ENCODE peak calls at places on chromosomes 2 and 18, in ten cellular contexts. V is mesenteric fat pad; D is activated T-helper 1 cell treated with Interleukin-2 at 50 U/mL for 16 hours; T is stimulated activated CD4-positive, alpha-beta T cell treated with anti-CD3 and anti-CD28 coated beads, Interleukin-12 subunit alpha, Interleukin-12 subunit beta, amount 100 ng/mL, for 4 hours; P is NT2/D1; U is iris pigment epithelial cell; J is LoVo; G is AG10803; F is CD8-positive, alpha-beta memory T cell; C is heart left ventricle. N is an unnamed sample.

GRCh38 chr2:64646007-64646880 is 7.5 kb downstream of the SERTAD2 start:
- DNase-seq in D (peak; percentile 73), U (peak; percentile 61), F (peak; percentile 76), V (peak; percentile 95), J (peak; percentile 70), G (peak; percentile 68), T (peak; percentile 90), C (peak; percentile 80), P (peak; percentile 66), N (peak; percentile 85)

GRCh38 chr2:25369439-25369838 is 27.7 kb upstream of the DNMT3A start:
- DNase-seq in C (no peak), T (no peak), P (no peak), J (no peak), D (no peak), U (no peak), G (no peak), F (no peak), V (peak; percentile 28), N (no peak)

GRCh38 chr2:27720004-27720551 is 51.4 kb upstream of the MRPL33 start:
- DNase-seq in F (no peak), J (peak; percentile 76), P (no peak), D (no peak), C (peak; percentile 77), G (peak; percentile 86), U (peak; percentile 93), T (peak; percentile 47), V (peak; percentile 88), N (peak; percentile 94)

GRCh38 chr2:174577967-174578589 is 19.5 kb downstream of the WIPF1 start:
- DNase-seq in V (no peak), G (peak; percentile 82), F (peak; percentile 41), P (no peak), C (no peak), D (no peak), T (peak; percentile 38), U (peak; percentile 79), J (no peak), N (peak; percentile 81)

GRCh38 chr2:98543214-98543613 is 65.1 kb downstream of the COA5 start:
- DNase-seq in G (no peak), F (no peak), D (no peak), P (no peak), J (no peak), T (no peak), C (no peak), V (no peak), U (no peak), N (no peak)

GRCh38 chr2:120901213-120901612 is 165.5 kb downstream of the GLI2 start:
- DNase-seq in G (no peak), V (no peak), J (no peak), P (no peak), T (no peak), C (peak; percentile 11), F (no peak), D (no peak), U (no peak), N (no peak)

GRCh38 chr2:208466133-208466919 is 59.7 kb downstream of the PTH2R start:
- DNase-seq in D (no peak), G (peak; percentile 1), C (no peak), V (no peak), F (no peak), U (peak; percentile 18), P (peak; percentile 55), J (peak; percentile 31), T (no peak), N (peak; percentile 31)

GRCh38 chr18:29449424-29449823 is 1272.5 kb upstream of the CDH2 start:
- DNase-seq in P (no peak), C (no peak), V (no peak), U (peak; percentile 66), T (no peak), G (peak; percentile 49), J (no peak), F (no peak), D (no peak), N (peak; percentile 59)

GRCh38 chr2:239049421-239050251 is 201.8 kb downstream of the TWIST2 start:
- DNase-seq in D (no peak), T (no peak), G (peak; percentile 28), V (no peak), F (no peak), P (no peak), C (peak; percentile 7), J (no peak), U (peak; percentile 63), N (peak; percentile 24)

GRCh38 chr18:46867471-46868170 is 49.7 kb downstream of the PIAS2 start:
- DNase-seq in U (no peak), D (no peak), F (no peak), J (no peak), C (no peak), P (no peak), G (peak; percentile 4), T (no peak), V (no peak), N (no peak)

GRCh38 chr2:189580662-189581353 is at the start of gene SLC40A1:
- DNase-seq in P (peak; percentile 44), C (peak; percentile 89), F (peak; percentile 19), T (peak; percentile 66), J (peak; percentile 69), U (peak; percentile 48), V (peak; percentile 95), G (peak; percentile 49), D (peak; percentile 65), N (peak; percentile 59)

GRCh38 chr2:3667151-3667631 is 9.2 kb downstream of the ALLC start:
- DNase-seq in V (peak; percentile 78), G (no peak), F (no peak), C (no peak), T (no peak), J (no peak), U (no peak), P (no peak), D (no peak), N (peak; percentile 33)

GRCh38 chr2:190250421-190250820 is 69.2 kb downstream of the HIBCH start:
- DNase-seq in F (no peak), J (no peak), P (no peak), G (no peak), T (no peak), U (no peak), C (no peak), V (no peak), D (no peak), N (no peak)

GRCh38 chr2:216596234-216596985 is 36.8 kb upstream of the IGFBP2 start:
- DNase-seq in F (no peak), T (no peak), U (peak; percentile 81), C (no peak), D (no peak), P (no peak), G (peak; percentile 95), J (no peak), V (no peak), N (peak; percentile 79)

GRCh38 chr2:239932881-239933735 is 92.0 kb downstream of the NDUFA10 start:
- DNase-seq in V (peak; percentile 62), J (no peak), D (no peak), U (no peak), C (no peak), P (no peak), G (no peak), T (no peak), F (no peak), N (no peak)

GRCh38 chr2:41836944-41837343 is 210.9 kb upstream of the PKDCC start:
- DNase-seq in U (peak; percentile 43), G (peak; percentile 28), D (no peak), P (peak; percentile 38), J (peak; percentile 57), F (peak; percentile 3), C (no peak), V (no peak), T (no peak), N (peak; percentile 75)

GRCh38 chr2:42800461-42800962 is 8.1 kb upstream of the HAAO start:
- DNase-seq in D (no peak), G (no peak), P (no peak), F (no peak), U (no peak), J (no peak), C (no peak), T (no peak), V (peak; percentile 35), N (no peak)

GRCh38 chr2:146602856-146603255 is 1242.0 kb upstream of the ACVR2A start:
- DNase-seq in F (no peak), T (no peak), V (no peak), U (peak; percentile 48), J (no peak), P (no peak), G (no peak), C (no peak), D (no peak), N (peak; percentile 13)

GRCh38 chr2:105541189-105542050 is 142.6 kb upstream of the FHL2 start:
- DNase-seq in G (no peak), F (no peak), U (no peak), D (no peak), C (no peak), P (no peak), J (peak; percentile 52), T (no peak), V (peak; percentile 51), N (no peak)

GRCh38 chr2:240451108-240451611 is 15.7 kb downstream of the GPC1 start:
- DNase-seq in F (no peak), G (no peak), C (peak; percentile 49), V (no peak), P (no peak), U (no peak), T (no peak), J (no peak), D (no peak), N (no peak)

GRCh38 chr2:241854342-241855244 is 4.1 kb downstream of the PDCD1 start:
- DNase-seq in G (no peak), F (no peak), V (peak; percentile 78), C (peak; percentile 67), P (no peak), U (peak; percentile 23), T (no peak), J (no peak), D (no peak), N (no peak)

GRCh38 chr2:85355521-85355920 is 952 bp downstream of the ELMOD3 start:
- DNase-seq in C (no peak), P (no peak), T (no peak), J (no peak), G (no peak), F (no peak), V (no peak), U (no peak), D (no peak), N (no peak)

GRCh38 chr2:150598383-150598782 is 110.9 kb upstream of the RND3 start:
- DNase-seq in C (no peak), T (no peak), V (no peak), P (no peak), U (no peak), G (peak; percentile 29), J (no peak), F (no peak), D (no peak), N (no peak)

GRCh38 chr2:193074933-193075332 is 880.2 kb upstream of the TMEFF2 start:
- DNase-seq in T (no peak), D (no peak), F (no peak), P (no peak), G (no peak), J (no peak), U (no peak), V (no peak), C (no peak), N (no peak)

GRCh38 chr2:100980046-100980445 is 22.0 kb upstream of the RPL31 start:
- DNase-seq in F (no peak), J (no peak), C (no peak), P (no peak), U (no peak), G (no peak), D (no peak), V (peak; percentile 74), T (no peak), N (no peak)

GRCh38 chr2:184681642-184682321 is 83.5 kb downstream of the ZNF804A start:
- DNase-seq in G (no peak), D (no peak), C (no peak), V (no peak), F (no peak), U (no peak), P (no peak), T (no peak), J (no peak), N (no peak)

GRCh38 chr2:108573070-108573469 is 38.8 kb downstream of the LIMS1 start:
- DNase-seq in C (no peak), D (no peak), P (no peak), V (no peak), U (peak; percentile 83), F (no peak), J (no peak), G (peak; percentile 91), T (no peak), N (peak; percentile 84)

GRCh38 chr2:200454839-200455801 is 54.7 kb downstream of the KCTD18 start:
- DNase-seq in F (no peak), P (no peak), T (no peak), C (no peak), U (peak; percentile 61), V (no peak), J (peak; percentile 17), G (peak; percentile 55), D (no peak), N (peak; percentile 25)

N was measured in fibroblast of pulmonary artery.